ENCODE peak calls at places on chromosomes 7 and 10, in four cellular contexts. One of them, this sample, is unnamed.

GRCh38 chr10:103983367-103983911 is 16.5 kb downstream of the SLK start:
- DNase-seq in psoas muscle: no peak
- DNase-seq in heart left ventricle: no peak
- DNase-seq in CD8-positive, alpha-beta memory T cell: peak; percentile 43
- DNase-seq in this sample: no peak

GRCh38 chr7:29309041-29309860 is 114.7 kb downstream of the CHN2 start:
- DNase-seq in heart left ventricle: no peak
- DNase-seq in CD8-positive, alpha-beta memory T cell: no peak
- DNase-seq in psoas muscle: no peak
- DNase-seq in this sample: no peak

GRCh38 chr7:120070201-120070600 is 202.8 kb upstream of the KCND2 start:
- DNase-seq in CD8-positive, alpha-beta memory T cell: no peak
- DNase-seq in heart left ventricle: no peak
- DNase-seq in psoas muscle: no peak
- DNase-seq in this sample: no peak

GRCh38 chr10:30755474-30755873 is 125.9 kb upstream of the LYZL2 start:
- DNase-seq in heart left ventricle: peak; percentile 30
- DNase-seq in psoas muscle: no peak
- DNase-seq in CD8-positive, alpha-beta memory T cell: no peak
- DNase-seq in this sample: no peak

GRCh38 chr7:29091722-29092121 is 54.6 kb downstream of the CPVL start:
- DNase-seq in heart left ventricle: no peak
- DNase-seq in CD8-positive, alpha-beta memory T cell: no peak
- DNase-seq in psoas muscle: no peak
- DNase-seq in this sample: no peak

GRCh38 chr7:111855842-111856227 is 293.5 kb upstream of the IMMP2L start:
- DNase-seq in psoas muscle: no peak
- DNase-seq in heart left ventricle: no peak
- DNase-seq in CD8-positive, alpha-beta memory T cell: no peak
- DNase-seq in this sample: no peak

GRCh38 chr7:93044147-93044810 is 73.5 kb downstream of the SAMD9 start:
- DNase-seq in CD8-positive, alpha-beta memory T cell: no peak
- DNase-seq in heart left ventricle: no peak
- DNase-seq in psoas muscle: no peak
- DNase-seq in this sample: no peak

GRCh38 chr7:123170333-123171016 is 29.3 kb downstream of the SLC13A1 start:
- DNase-seq in CD8-positive, alpha-beta memory T cell: no peak
- DNase-seq in psoas muscle: no peak
- DNase-seq in heart left ventricle: no peak
- DNase-seq in this sample: no peak

GRCh38 chr10:33398796-33399195 is 64.3 kb upstream of the NRP1 start:
- DNase-seq in CD8-positive, alpha-beta memory T cell: no peak
- DNase-seq in heart left ventricle: no peak
- DNase-seq in psoas muscle: no peak
- DNase-seq in this sample: no peak

GRCh38 chr7:32062150-32062549 is 8.1 kb downstream of the PDE1C start:
- DNase-seq in psoas muscle: peak; percentile 54
- DNase-seq in heart left ventricle: peak; percentile 29
- DNase-seq in CD8-positive, alpha-beta memory T cell: no peak
- DNase-seq in this sample: peak; percentile 53

GRCh38 chr10:90204956-90205695 is 503.7 kb downstream of the KIF20B start:
- DNase-seq in CD8-positive, alpha-beta memory T cell: no peak
- DNase-seq in psoas muscle: no peak
- DNase-seq in heart left ventricle: no peak
- DNase-seq in this sample: no peak

GRCh38 chr7:2929321-2930201 is 85.5 kb upstream of the GNA12 start:
- DNase-seq in heart left ventricle: no peak
- DNase-seq in CD8-positive, alpha-beta memory T cell: no peak
- DNase-seq in psoas muscle: no peak
- DNase-seq in this sample: no peak

GRCh38 chr7:76262683-76263402 is 39.6 kb upstream of the HSPB1 start:
- DNase-seq in heart left ventricle: no peak
- DNase-seq in CD8-positive, alpha-beta memory T cell: no peak
- DNase-seq in psoas muscle: no peak
- DNase-seq in this sample: no peak

GRCh38 chr7:157522954-157523353 is 186.2 kb downstream of the DNAJB6 start:
- DNase-seq in heart left ventricle: no peak
- DNase-seq in CD8-positive, alpha-beta memory T cell: no peak
- DNase-seq in psoas muscle: peak; percentile 44
- DNase-seq in this sample: no peak

GRCh38 chr7:153386581-153386980 is 627.0 kb downstream of the ACTR3B start:
- DNase-seq in CD8-positive, alpha-beta memory T cell: no peak
- DNase-seq in psoas muscle: no peak
- DNase-seq in heart left ventricle: no peak
- DNase-seq in this sample: no peak

GRCh38 chr10:30200019-30200415 is 140.6 kb upstream of the JCAD start:
- DNase-seq in heart left ventricle: no peak
- DNase-seq in psoas muscle: no peak
- DNase-seq in CD8-positive, alpha-beta memory T cell: no peak
- DNase-seq in this sample: no peak

GRCh38 chr7:87219545-87220025 is at the start of gene TMEM243:
- DNase-seq in CD8-positive, alpha-beta memory T cell: peak; percentile 91
- DNase-seq in heart left ventricle: peak; percentile 85
- DNase-seq in psoas muscle: peak; percentile 86
- DNase-seq in this sample: peak; percentile 77

GRCh38 chr7:155530601-155531000 is 15.8 kb downstream of the CNPY1 start:
- DNase-seq in psoas muscle: no peak
- DNase-seq in heart left ventricle: no peak
- DNase-seq in CD8-positive, alpha-beta memory T cell: no peak
- DNase-seq in this sample: peak; percentile 15

GRCh38 chr7:39693812-39694211 is 70.4 kb downstream of the RALA start:
- DNase-seq in CD8-positive, alpha-beta memory T cell: no peak
- DNase-seq in psoas muscle: no peak
- DNase-seq in heart left ventricle: no peak
- DNase-seq in this sample: no peak

GRCh38 chr10:76357726-76358125 is 926.3 kb downstream of the LRMDA start:
- DNase-seq in psoas muscle: no peak
- DNase-seq in heart left ventricle: no peak
- DNase-seq in CD8-positive, alpha-beta memory T cell: no peak
- DNase-seq in this sample: no peak

GRCh38 chr7:43577485-43577951 is 5.4 kb upstream of the STK17A start:
- DNase-seq in psoas muscle: no peak
- DNase-seq in CD8-positive, alpha-beta memory T cell: no peak
- DNase-seq in heart left ventricle: no peak
- DNase-seq in this sample: no peak

GRCh38 chr10:106355450-106355849 is 809.1 kb downstream of the SORCS1 start:
- DNase-seq in psoas muscle: no peak
- DNase-seq in CD8-positive, alpha-beta memory T cell: no peak
- DNase-seq in heart left ventricle: no peak
- DNase-seq in this sample: no peak

GRCh38 chr10:92662852-92663251 is 26.9 kb upstream of the HHEX start:
- DNase-seq in psoas muscle: no peak
- DNase-seq in heart left ventricle: no peak
- DNase-seq in CD8-positive, alpha-beta memory T cell: no peak
- DNase-seq in this sample: no peak

GRCh38 chr7:57821438-57822382 is 371.7 kb downstream of the ZNF716 start:
- DNase-seq in psoas muscle: peak; percentile 29
- DNase-seq in heart left ventricle: no peak
- DNase-seq in CD8-positive, alpha-beta memory T cell: no peak
- DNase-seq in this sample: no peak

GRCh38 chr7:56106108-56107073 is at the start of gene CHCHD2:
- DNase-seq in CD8-positive, alpha-beta memory T cell: peak; percentile 92
- DNase-seq in psoas muscle: peak; percentile 98
- DNase-seq in heart left ventricle: peak; percentile 97
- DNase-seq in this sample: peak; percentile 97

GRCh38 chr10:114245128-114245791 is 6.2 kb downstream of the VWA2 start:
- DNase-seq in heart left ventricle: no peak
- DNase-seq in psoas muscle: no peak
- DNase-seq in CD8-positive, alpha-beta memory T cell: no peak
- DNase-seq in this sample: no peak

GRCh38 chr7:155676052-155676451 is 31.6 kb downstream of the RBM33 start:
- DNase-seq in psoas muscle: no peak
- DNase-seq in CD8-positive, alpha-beta memory T cell: no peak
- DNase-seq in heart left ventricle: no peak
- DNase-seq in this sample: no peak

GRCh38 chr7:154832557-154833138 is 170.3 kb downstream of the PAXIP1 start:
- DNase-seq in heart left ventricle: no peak
- DNase-seq in psoas muscle: no peak
- DNase-seq in CD8-positive, alpha-beta memory T cell: no peak
- DNase-seq in this sample: no peak

GRCh38 chr7:135943266-135943889 is 33.8 kb downstream of the MTPN start:
- DNase-seq in CD8-positive, alpha-beta memory T cell: no peak
- DNase-seq in heart left ventricle: no peak
- DNase-seq in psoas muscle: no peak
- DNase-seq in this sample: no peak

GRCh38 chr10:28503114-28503513 is 29.8 kb upstream of the WAC start:
- DNase-seq in psoas muscle: no peak
- DNase-seq in heart left ventricle: no peak
- DNase-seq in CD8-positive, alpha-beta memory T cell: no peak
- DNase-seq in this sample: no peak

GRCh38 chr7:86963599-86964230 is 95.7 kb downstream of the ELAPOR2 start:
- DNase-seq in psoas muscle: no peak
- DNase-seq in heart left ventricle: no peak
- DNase-seq in CD8-positive, alpha-beta memory T cell: no peak
- DNase-seq in this sample: no peak

DNA sequence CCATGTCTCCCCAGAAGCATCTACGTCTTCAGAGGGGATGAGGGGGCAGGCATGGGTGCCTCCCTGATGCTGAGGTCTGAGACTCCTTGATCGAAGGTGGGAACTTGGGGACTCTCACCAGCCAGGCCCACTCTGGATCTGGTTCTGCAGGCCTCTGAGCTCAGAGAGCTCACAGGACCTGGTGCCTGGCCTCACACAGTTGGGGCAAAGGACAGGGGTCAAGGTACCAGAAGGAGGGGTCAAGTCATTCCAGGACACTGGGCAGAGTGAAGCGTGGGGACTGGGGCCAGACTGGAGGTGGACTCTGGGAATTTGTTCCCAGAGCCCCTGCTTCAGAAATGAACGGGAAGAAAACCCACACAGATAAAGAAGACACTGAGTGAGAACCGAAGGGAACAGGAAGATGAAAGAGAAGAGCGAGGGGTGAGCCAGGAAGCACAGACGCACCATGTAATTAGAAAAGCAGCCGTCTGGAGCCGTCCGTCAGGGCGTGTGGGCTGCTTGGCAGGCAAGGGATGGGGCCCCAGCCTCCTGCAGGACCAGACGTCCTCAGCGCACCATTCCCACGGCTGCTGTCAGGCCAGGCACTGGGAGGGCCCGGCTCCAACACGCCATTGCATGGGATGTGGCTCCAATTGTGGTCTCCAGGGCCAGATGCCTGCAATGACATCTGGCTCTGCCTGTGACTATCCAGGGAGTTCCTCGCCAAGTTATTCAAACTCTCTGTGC is 47.7 kb downstream of the ZCCHC24 start:
- DNase-seq in heart left ventricle: peak; percentile 61
- DNase-seq in CD8-positive, alpha-beta memory T cell: no peak
- DNase-seq in psoas muscle: peak; percentile 85
- DNase-seq in this sample: no peak
- H3K4me1 ChIP-seq in heart left ventricle: peaks cover 19% of the 10 kb centered on the region
- H3K4me1 ChIP-seq in CD8-positive, alpha-beta memory T cell: no peaks in the 10 kb centered on the region
- H3K4me1 ChIP-seq in psoas muscle: peaks cover 73% of the 10 kb centered on the region
- H3K4me1 ChIP-seq in this sample: peaks cover 5% of the 10 kb centered on the region

DNA sequence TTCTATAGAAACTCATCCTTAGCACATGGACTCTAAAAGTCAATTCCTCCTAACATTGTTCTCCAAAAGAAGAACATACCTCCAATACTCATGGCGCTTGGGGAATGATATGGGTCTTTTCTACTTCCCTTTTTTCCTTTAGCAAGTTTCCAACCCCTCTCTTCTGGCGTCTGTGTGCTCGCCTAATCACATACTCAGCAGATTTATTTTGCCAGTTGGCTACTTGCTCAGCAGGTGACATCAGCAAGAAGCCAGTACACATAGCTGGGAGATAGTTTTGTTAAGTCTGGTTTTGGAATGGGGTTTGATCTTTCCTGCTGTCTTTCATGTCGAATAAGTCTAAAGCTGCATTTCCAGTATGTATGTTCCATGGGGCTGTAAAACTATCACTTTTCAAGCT is 193.8 kb downstream of the POM121L12 start:
- DNase-seq in psoas muscle: no peak
- DNase-seq in heart left ventricle: no peak
- DNase-seq in CD8-positive, alpha-beta memory T cell: no peak
- DNase-seq in this sample: no peak
- H3K4me1 ChIP-seq in psoas muscle: no peaks in the 10 kb centered on the region
- H3K4me1 ChIP-seq in heart left ventricle: no peaks in the 10 kb centered on the region
- H3K4me1 ChIP-seq in CD8-positive, alpha-beta memory T cell: no peaks in the 10 kb centered on the region
- H3K4me1 ChIP-seq in this sample: no peaks in the 10 kb centered on the region

GRCh38 chr7:22724861-22725260 is 2.1 kb upstream of the IL6 start:
- DNase-seq in psoas muscle: no peak
- DNase-seq in heart left ventricle: no peak
- DNase-seq in CD8-positive, alpha-beta memory T cell: no peak
- DNase-seq in this sample: no peak
- H3K4me1 ChIP-seq in psoas muscle: peaks cover 37% of the 10 kb centered on the region
- H3K4me1 ChIP-seq in heart left ventricle: peaks cover 36% of the 10 kb centered on the region
- H3K4me1 ChIP-seq in CD8-positive, alpha-beta memory T cell: peaks cover 14% of the 10 kb centered on the region
- H3K4me1 ChIP-seq in this sample: peaks cover 42% of the 10 kb centered on the region

DNA sequence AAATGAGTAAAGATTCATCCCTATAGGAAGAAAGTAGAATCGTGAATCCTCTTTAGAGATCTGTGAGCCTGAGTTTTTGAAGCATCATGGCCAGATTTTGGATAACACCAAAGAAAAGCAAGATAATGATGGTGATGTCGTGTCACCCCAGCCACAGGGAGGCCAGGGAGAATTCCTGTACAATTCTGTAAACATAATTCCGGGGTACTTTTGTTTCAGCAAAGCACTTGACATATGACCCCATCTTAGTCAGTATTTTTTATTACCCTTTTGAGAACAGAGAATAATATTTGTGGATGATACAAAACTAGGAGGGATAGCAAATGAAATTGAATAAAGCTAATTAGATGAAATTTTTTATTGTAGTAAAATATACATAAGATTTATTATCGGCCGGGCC is 33.8 kb downstream of the NACAD start:
- DNase-seq in psoas muscle: no peak
- DNase-seq in heart left ventricle: no peak
- DNase-seq in CD8-positive, alpha-beta memory T cell: no peak
- DNase-seq in this sample: no peak
- H3K4me1 ChIP-seq in psoas muscle: no peaks in the 10 kb centered on the region
- H3K4me1 ChIP-seq in heart left ventricle: no peaks in the 10 kb centered on the region
- H3K4me1 ChIP-seq in CD8-positive, alpha-beta memory T cell: peaks cover 28% of the 10 kb centered on the region
- H3K4me1 ChIP-seq in this sample: no peaks in the 10 kb centered on the region

GRCh38 chr10:59082249-59082648 is 94.2 kb upstream of the PHYHIPL start:
- DNase-seq in heart left ventricle: no peak
- DNase-seq in psoas muscle: no peak
- DNase-seq in CD8-positive, alpha-beta memory T cell: no peak
- DNase-seq in this sample: no peak
- H3K4me1 ChIP-seq in heart left ventricle: no peaks in the 10 kb centered on the region
- H3K4me1 ChIP-seq in psoas muscle: no peaks in the 10 kb centered on the region
- H3K4me1 ChIP-seq in CD8-positive, alpha-beta memory T cell: no peaks in the 10 kb centered on the region
- H3K4me1 ChIP-seq in this sample: peaks cover 37% of the 10 kb centered on the region

This sample was measured in tibial artery.